ENCODE peak calls at places on chromosomes 1 and 21, in four cellular contexts. U, I, G and N are unnamed samples.

GRCh38 chr1:44924835-44925464 is 61.4 kb downstream of the EIF2B3 start:
- DNase-seq in G (no peak), I (no peak), U (no peak), N (no peak)

GRCh38 chr1:214396319-214396718 is 115.4 kb downstream of the SMYD2 start:
- DNase-seq in G (no peak), I (no peak), U (no peak), N (no peak)

GRCh38 chr21:35566874-35567273 is 493.5 kb downstream of the SETD4 start:
- DNase-seq in U (no peak), G (no peak), I (no peak), N (no peak)

GRCh38 chr1:9191216-9191615 is 43.4 kb upstream of the H6PD start:
- DNase-seq in G (no peak), U (no peak), I (no peak), N (no peak)

GRCh38 chr1:22625262-22625925 is 11.0 kb upstream of the C1QA start:
- DNase-seq in G (no peak), I (no peak), U (no peak), N (peak)

GRCh38 chr1:33274446-33274845 is 18.2 kb downstream of the ZNF362 start:
- DNase-seq in U (no peak), I (no peak), G (no peak), N (no peak)

GRCh38 chr1:147627435-147628110 is 42.8 kb downstream of the ACP6 start:
- DNase-seq in G (peak), I (peak), U (peak), N (peak)

GRCh38 chr1:6922096-6922931 is 137.1 kb downstream of the CAMTA1 start:
- DNase-seq in G (no peak), I (no peak), U (no peak), N (no peak)

GRCh38 chr1:9269721-9270120 is 23.0 kb upstream of the SPSB1 start:
- DNase-seq in G (no peak), U (no peak), I (no peak), N (no peak)